ENCODE peak calls at places on chromosome 7, in ten cellular contexts. U, K, W, O, R, L, C, T, J and A are unnamed samples.

GRCh38 chr7:148255333-148255732 is 335.2 kb upstream of the C7orf33 start:
- DNase-seq in K (no peak), C (no peak), T (no peak), J (no peak), W (no peak), U (no peak), R (no peak), L (no peak), O (no peak), A (no peak)

GRCh38 chr7:155598810-155599210 is 45.7 kb upstream of the RBM33 start:
- DNase-seq in L (peak; percentile 44), C (peak; percentile 85), T (peak; percentile 85), J (peak; percentile 52), U (peak; percentile 24), R (peak; percentile 82), K (peak; percentile 74), W (peak; percentile 94), O (peak; percentile 97), A (peak; percentile 56)

GRCh38 chr7:132469264-132469663 is 107.0 kb downstream of the PLXNA4 start:
- DNase-seq in K (no peak), U (no peak), O (no peak), J (no peak), R (no peak), T (no peak), L (no peak), W (no peak), C (no peak), A (no peak)

GRCh38 chr7:13036256-13036765 is 348.9 kb downstream of the ARL4A start:
- DNase-seq in C (no peak), L (peak; percentile 22), R (no peak), U (no peak), W (no peak), J (no peak), T (no peak), K (no peak), O (no peak), A (no peak)

GRCh38 chr7:14962778-14963177 is 60.2 kb upstream of the DGKB start:
- DNase-seq in T (no peak), L (no peak), R (no peak), W (no peak), J (no peak), O (no peak), U (no peak), C (no peak), K (no peak), A (no peak)

GRCh38 chr7:154581251-154581890 is 421.6 kb downstream of the PAXIP1 start:
- DNase-seq in O (no peak), R (no peak), J (no peak), C (no peak), U (no peak), W (no peak), T (no peak), L (no peak), K (no peak), A (no peak)

GRCh38 chr7:12091164-12091563 is 119.9 kb upstream of the TMEM106B start:
- DNase-seq in R (no peak), L (no peak), O (no peak), J (no peak), W (no peak), K (no peak), U (no peak), C (no peak), T (peak; percentile 40), A (no peak)

GRCh38 chr7:75984130-75985008 is 10.0 kb downstream of the TMEM120A start:
- DNase-seq in U (no peak), L (no peak), W (no peak), K (no peak), C (no peak), O (no peak), J (no peak), R (no peak), T (no peak), A (no peak)

GRCh38 chr7:24972991-24973390 is 7.0 kb downstream of the OSBPL3 start:
- DNase-seq in K (no peak), C (no peak), R (peak; percentile 74), U (no peak), O (no peak), W (no peak), T (no peak), J (no peak), L (no peak), A (no peak)

GRCh38 chr7:69657331-69657730 is 59.1 kb downstream of the AUTS2 start:
- DNase-seq in R (no peak), L (no peak), O (no peak), J (no peak), U (no peak), C (no peak), T (no peak), W (no peak), K (no peak), A (no peak)

GRCh38 chr7:67022501-67022900 is 25.9 kb downstream of the TYW1 start:
- DNase-seq in K (no peak), U (no peak), J (no peak), C (no peak), O (no peak), R (no peak), L (no peak), W (no peak), T (no peak), A (no peak)

GRCh38 chr7:111749625-111750024 is 187.3 kb upstream of the IMMP2L start:
- DNase-seq in T (no peak), W (no peak), U (no peak), C (no peak), J (no peak), O (no peak), K (no peak), R (no peak), L (no peak), A (no peak)

GRCh38 chr7:19982841-19983835 is 209.7 kb upstream of the TMEM196 start:
- DNase-seq in O (peak; percentile 57), L (peak; percentile 69), T (peak; percentile 61), R (peak; percentile 83), K (peak; percentile 23), J (peak; percentile 48), C (no peak), U (no peak), W (no peak), A (no peak)